ENCODE peak calls at places on chromosomes 1 and 21, in ten cellular contexts. One of them, this sample, is unnamed.
A peak's percentile ranks its signal among the peaks of the same experiment; 100 is the strongest.

GRCh38 chr1:181189245-181189644 is 100.7 kb downstream of the IER5 start:
- DNase-seq in NAMALWA: no peak
- DNase-seq in cardiac muscle cell: no peak
- DNase-seq in stimulated activated CD4-positive, alpha-beta T cell treated with anti-CD3 and anti-CD28 coated beads, Interleukin-12 subunit alpha, Interleukin-12 subunit beta, amount 100 ng/mL, for 4 hours: no peak
- DNase-seq in osteocyte: no peak
- DNase-seq in DMS153: no peak
- DNase-seq in endothelial cell of umbilical vein: no peak
- DNase-seq in LoVo: no peak
- DNase-seq in hepatocyte: no peak
- DNase-seq in non-pigmented ciliary epithelial cell: no peak
- DNase-seq in this sample: no peak

GRCh38 chr1:52633291-52633754 is 355 bp downstream of the SHISAL2A start:
- DNase-seq in osteocyte: no peak
- DNase-seq in cardiac muscle cell: peak; percentile 15
- DNase-seq in stimulated activated CD4-positive, alpha-beta T cell treated with anti-CD3 and anti-CD28 coated beads, Interleukin-12 subunit alpha, Interleukin-12 subunit beta, amount 100 ng/mL, for 4 hours: peak; percentile 34
- DNase-seq in LoVo: no peak
- DNase-seq in non-pigmented ciliary epithelial cell: no peak
- DNase-seq in DMS153: no peak
- DNase-seq in hepatocyte: peak; percentile 22
- DNase-seq in endothelial cell of umbilical vein: no peak
- DNase-seq in NAMALWA: no peak
- DNase-seq in this sample: no peak

GRCh38 chr1:844472-845026 is 79.2 kb upstream of the SAMD11 start:
- DNase-seq in DMS153: no peak
- DNase-seq in osteocyte: no peak
- DNase-seq in non-pigmented ciliary epithelial cell: no peak
- DNase-seq in NAMALWA: no peak
- DNase-seq in stimulated activated CD4-positive, alpha-beta T cell treated with anti-CD3 and anti-CD28 coated beads, Interleukin-12 subunit alpha, Interleukin-12 subunit beta, amount 100 ng/mL, for 4 hours: peak; percentile 19
- DNase-seq in LoVo: no peak
- DNase-seq in cardiac muscle cell: no peak
- DNase-seq in hepatocyte: no peak
- DNase-seq in endothelial cell of umbilical vein: no peak
- DNase-seq in this sample: no peak

GRCh38 chr1:225886159-225887029 is 2.6 kb downstream of the LEFTY1 start:
- DNase-seq in DMS153: no peak
- DNase-seq in osteocyte: no peak
- DNase-seq in non-pigmented ciliary epithelial cell: no peak
- DNase-seq in cardiac muscle cell: no peak
- DNase-seq in endothelial cell of umbilical vein: no peak
- DNase-seq in hepatocyte: peak; percentile 51
- DNase-seq in NAMALWA: no peak
- DNase-seq in LoVo: no peak
- DNase-seq in stimulated activated CD4-positive, alpha-beta T cell treated with anti-CD3 and anti-CD28 coated beads, Interleukin-12 subunit alpha, Interleukin-12 subunit beta, amount 100 ng/mL, for 4 hours: no peak
- DNase-seq in this sample: no peak

GRCh38 chr1:157117527-157118057 is 18.0 kb upstream of the ETV3L start:
- DNase-seq in NAMALWA: peak; percentile 68
- DNase-seq in osteocyte: no peak
- DNase-seq in endothelial cell of umbilical vein: no peak
- DNase-seq in LoVo: no peak
- DNase-seq in stimulated activated CD4-positive, alpha-beta T cell treated with anti-CD3 and anti-CD28 coated beads, Interleukin-12 subunit alpha, Interleukin-12 subunit beta, amount 100 ng/mL, for 4 hours: no peak
- DNase-seq in DMS153: no peak
- DNase-seq in cardiac muscle cell: no peak
- DNase-seq in non-pigmented ciliary epithelial cell: no peak
- DNase-seq in hepatocyte: no peak
- DNase-seq in this sample: peak; percentile 34

GRCh38 chr1:78410643-78411042 is 80.1 kb upstream of the PTGFR start:
- DNase-seq in endothelial cell of umbilical vein: no peak
- DNase-seq in NAMALWA: no peak
- DNase-seq in osteocyte: no peak
- DNase-seq in hepatocyte: no peak
- DNase-seq in non-pigmented ciliary epithelial cell: no peak
- DNase-seq in DMS153: no peak
- DNase-seq in LoVo: no peak
- DNase-seq in stimulated activated CD4-positive, alpha-beta T cell treated with anti-CD3 and anti-CD28 coated beads, Interleukin-12 subunit alpha, Interleukin-12 subunit beta, amount 100 ng/mL, for 4 hours: no peak
- DNase-seq in cardiac muscle cell: no peak
- DNase-seq in this sample: no peak

GRCh38 chr21:44456915-44457736 is 1.8 kb downstream of the LRRC3 start:
- DNase-seq in hepatocyte: no peak
- DNase-seq in non-pigmented ciliary epithelial cell: no peak
- DNase-seq in cardiac muscle cell: no peak
- DNase-seq in osteocyte: no peak
- DNase-seq in DMS153: no peak
- DNase-seq in LoVo: no peak
- DNase-seq in endothelial cell of umbilical vein: no peak
- DNase-seq in stimulated activated CD4-positive, alpha-beta T cell treated with anti-CD3 and anti-CD28 coated beads, Interleukin-12 subunit alpha, Interleukin-12 subunit beta, amount 100 ng/mL, for 4 hours: no peak
- DNase-seq in NAMALWA: no peak
- DNase-seq in this sample: no peak

GRCh38 chr1:155086182-155086741 is 7.6 kb downstream of the EFNA3 start:
- DNase-seq in DMS153: peak; percentile 37
- DNase-seq in LoVo: no peak
- DNase-seq in osteocyte: peak; percentile 93
- DNase-seq in non-pigmented ciliary epithelial cell: no peak
- DNase-seq in endothelial cell of umbilical vein: peak; percentile 58
- DNase-seq in cardiac muscle cell: peak; percentile 59
- DNase-seq in stimulated activated CD4-positive, alpha-beta T cell treated with anti-CD3 and anti-CD28 coated beads, Interleukin-12 subunit alpha, Interleukin-12 subunit beta, amount 100 ng/mL, for 4 hours: peak; percentile 74
- DNase-seq in hepatocyte: peak; percentile 73
- DNase-seq in NAMALWA: peak; percentile 90
- DNase-seq in this sample: peak; percentile 40

GRCh38 chr1:240666548-240667198 is 54.7 kb upstream of the GREM2 start:
- DNase-seq in cardiac muscle cell: no peak
- DNase-seq in DMS153: no peak
- DNase-seq in stimulated activated CD4-positive, alpha-beta T cell treated with anti-CD3 and anti-CD28 coated beads, Interleukin-12 subunit alpha, Interleukin-12 subunit beta, amount 100 ng/mL, for 4 hours: no peak
- DNase-seq in hepatocyte: no peak
- DNase-seq in NAMALWA: no peak
- DNase-seq in LoVo: no peak
- DNase-seq in osteocyte: no peak
- DNase-seq in endothelial cell of umbilical vein: no peak
- DNase-seq in non-pigmented ciliary epithelial cell: no peak
- DNase-seq in this sample: no peak

GRCh38 chr1:28058168-28058567 is 30.2 kb downstream of the EYA3 start:
- DNase-seq in LoVo: no peak
- DNase-seq in stimulated activated CD4-positive, alpha-beta T cell treated with anti-CD3 and anti-CD28 coated beads, Interleukin-12 subunit alpha, Interleukin-12 subunit beta, amount 100 ng/mL, for 4 hours: no peak
- DNase-seq in non-pigmented ciliary epithelial cell: no peak
- DNase-seq in DMS153: peak; percentile 76
- DNase-seq in NAMALWA: no peak
- DNase-seq in cardiac muscle cell: no peak
- DNase-seq in osteocyte: no peak
- DNase-seq in endothelial cell of umbilical vein: no peak
- DNase-seq in hepatocyte: no peak
- DNase-seq in this sample: no peak